ENCODE peak calls at places on chromosomes 2 and 18, in seven cellular contexts. One of them, this sample, is unnamed.

GRCh38 chr2:172082105-172082943 is 3.0 kb upstream of the DLX1 start:
- DNase-seq in occipital lobe: no peak
- DNase-seq in HepG2: no peak
- DNase-seq in naive thymus-derived CD8-positive, alpha-beta T cell: peak; percentile 17
- DNase-seq in astrocyte of the spinal cord: no peak
- DNase-seq in stimulated activated CD4-positive, alpha-beta T cell treated with anti-CD3 and anti-CD28 coated beads, TNF-alpha, amount 100 ng/mL, for 24 hours: no peak
- DNase-seq in Daoy: no peak
- DNase-seq in this sample: no peak

GRCh38 chr2:195613922-195614321 is 43.1 kb upstream of the SLC39A10 start:
- DNase-seq in occipital lobe: no peak
- DNase-seq in HepG2: peak; percentile 41
- DNase-seq in naive thymus-derived CD8-positive, alpha-beta T cell: no peak
- DNase-seq in astrocyte of the spinal cord: peak; percentile 89
- DNase-seq in stimulated activated CD4-positive, alpha-beta T cell treated with anti-CD3 and anti-CD28 coated beads, TNF-alpha, amount 100 ng/mL, for 24 hours: no peak
- DNase-seq in Daoy: peak; percentile 80
- DNase-seq in this sample: peak; percentile 36

GRCh38 chr2:223997938-223998337 is 40.7 kb downstream of the MRPL44 start:
- DNase-seq in occipital lobe: no peak
- DNase-seq in HepG2: peak; percentile 83
- DNase-seq in naive thymus-derived CD8-positive, alpha-beta T cell: no peak
- DNase-seq in astrocyte of the spinal cord: peak; percentile 35
- DNase-seq in stimulated activated CD4-positive, alpha-beta T cell treated with anti-CD3 and anti-CD28 coated beads, TNF-alpha, amount 100 ng/mL, for 24 hours: no peak
- DNase-seq in Daoy: no peak
- DNase-seq in this sample: no peak

GRCh38 chr2:240702640-240703011 is 11.0 kb downstream of the AQP12A start:
- DNase-seq in occipital lobe: no peak
- DNase-seq in HepG2: no peak
- DNase-seq in naive thymus-derived CD8-positive, alpha-beta T cell: no peak
- DNase-seq in astrocyte of the spinal cord: no peak
- DNase-seq in stimulated activated CD4-positive, alpha-beta T cell treated with anti-CD3 and anti-CD28 coated beads, TNF-alpha, amount 100 ng/mL, for 24 hours: no peak
- DNase-seq in Daoy: no peak
- DNase-seq in this sample: no peak

GRCh38 chr2:67322361-67323001 is 74.7 kb upstream of the ETAA1 start:
- DNase-seq in occipital lobe: no peak
- DNase-seq in HepG2: peak; percentile 65
- DNase-seq in naive thymus-derived CD8-positive, alpha-beta T cell: no peak
- DNase-seq in astrocyte of the spinal cord: peak; percentile 64
- DNase-seq in stimulated activated CD4-positive, alpha-beta T cell treated with anti-CD3 and anti-CD28 coated beads, TNF-alpha, amount 100 ng/mL, for 24 hours: no peak
- DNase-seq in Daoy: peak; percentile 50
- DNase-seq in this sample: peak; percentile 19

GRCh38 chr2:13005761-13006336 is 289.1 kb downstream of the TRIB2 start:
- DNase-seq in occipital lobe: no peak
- DNase-seq in HepG2: no peak
- DNase-seq in naive thymus-derived CD8-positive, alpha-beta T cell: no peak
- DNase-seq in astrocyte of the spinal cord: peak; percentile 51
- DNase-seq in stimulated activated CD4-positive, alpha-beta T cell treated with anti-CD3 and anti-CD28 coated beads, TNF-alpha, amount 100 ng/mL, for 24 hours: no peak
- DNase-seq in Daoy: no peak
- DNase-seq in this sample: no peak

GRCh38 chr18:78773303-78773755 is 206.3 kb upstream of the SALL3 start:
- DNase-seq in occipital lobe: no peak
- DNase-seq in HepG2: no peak
- DNase-seq in naive thymus-derived CD8-positive, alpha-beta T cell: no peak
- DNase-seq in astrocyte of the spinal cord: no peak
- DNase-seq in stimulated activated CD4-positive, alpha-beta T cell treated with anti-CD3 and anti-CD28 coated beads, TNF-alpha, amount 100 ng/mL, for 24 hours: no peak
- DNase-seq in Daoy: no peak
- DNase-seq in this sample: no peak

GRCh38 chr2:145431181-145431951 is 911.4 kb upstream of the ZEB2 start:
- DNase-seq in occipital lobe: no peak
- DNase-seq in HepG2: peak; percentile 28
- DNase-seq in naive thymus-derived CD8-positive, alpha-beta T cell: no peak
- DNase-seq in astrocyte of the spinal cord: no peak
- DNase-seq in stimulated activated CD4-positive, alpha-beta T cell treated with anti-CD3 and anti-CD28 coated beads, TNF-alpha, amount 100 ng/mL, for 24 hours: no peak
- DNase-seq in Daoy: peak; percentile 13
- DNase-seq in this sample: no peak

GRCh38 chr2:235542728-235543125 is 48.9 kb downstream of the AGAP1 start:
- DNase-seq in occipital lobe: no peak
- DNase-seq in HepG2: peak; percentile 96
- DNase-seq in naive thymus-derived CD8-positive, alpha-beta T cell: no peak
- DNase-seq in astrocyte of the spinal cord: no peak
- DNase-seq in stimulated activated CD4-positive, alpha-beta T cell treated with anti-CD3 and anti-CD28 coated beads, TNF-alpha, amount 100 ng/mL, for 24 hours: no peak
- DNase-seq in Daoy: no peak
- DNase-seq in this sample: no peak

GRCh38 chr2:42588158-42588557 is 19.7 kb downstream of the MTA3 start:
- DNase-seq in occipital lobe: no peak
- DNase-seq in HepG2: no peak
- DNase-seq in naive thymus-derived CD8-positive, alpha-beta T cell: no peak
- DNase-seq in astrocyte of the spinal cord: no peak
- DNase-seq in stimulated activated CD4-positive, alpha-beta T cell treated with anti-CD3 and anti-CD28 coated beads, TNF-alpha, amount 100 ng/mL, for 24 hours: no peak
- DNase-seq in Daoy: no peak
- DNase-seq in this sample: no peak

GRCh38 chr2:171084128-171084527 is 76.6 kb downstream of the TLK1 start:
- DNase-seq in occipital lobe: no peak
- DNase-seq in HepG2: no peak
- DNase-seq in naive thymus-derived CD8-positive, alpha-beta T cell: peak; percentile 11
- DNase-seq in astrocyte of the spinal cord: no peak
- DNase-seq in stimulated activated CD4-positive, alpha-beta T cell treated with anti-CD3 and anti-CD28 coated beads, TNF-alpha, amount 100 ng/mL, for 24 hours: no peak
- DNase-seq in Daoy: no peak
- DNase-seq in this sample: no peak

GRCh38 chr2:50392185-50392584 is 639.7 kb downstream of the NRXN1 start:
- DNase-seq in occipital lobe: no peak
- DNase-seq in HepG2: no peak
- DNase-seq in naive thymus-derived CD8-positive, alpha-beta T cell: no peak
- DNase-seq in astrocyte of the spinal cord: no peak
- DNase-seq in stimulated activated CD4-positive, alpha-beta T cell treated with anti-CD3 and anti-CD28 coated beads, TNF-alpha, amount 100 ng/mL, for 24 hours: no peak
- DNase-seq in Daoy: no peak
- DNase-seq in this sample: no peak

This sample was measured in astrocyte of the cerebellum.